ENCODE peak calls at places on chromosome 2, in six cellular contexts. One of them, this sample, is unnamed.
A peak's percentile ranks its signal among the peaks of the same experiment; 100 is the strongest.

GRCh38 chr2:200471324-200471848 is 38.5 kb downstream of the KCTD18 start:
- DNase-seq in left lung: no peak
- DNase-seq in heart right ventricle: no peak
- DNase-seq in sigmoid colon: no peak
- DNase-seq in tibial nerve: no peak
- DNase-seq in right atrium auricular region: no peak
- DNase-seq in this sample: no peak

GRCh38 chr2:160510617-160511016 is 17.0 kb upstream of the RBMS1 start:
- DNase-seq in left lung: no peak
- DNase-seq in heart right ventricle: no peak
- DNase-seq in sigmoid colon: no peak
- DNase-seq in tibial nerve: no peak
- DNase-seq in right atrium auricular region: no peak
- DNase-seq in this sample: no peak

GRCh38 chr2:148122788-148123187 is 101.9 kb downstream of the MBD5 start:
- DNase-seq in left lung: no peak
- DNase-seq in heart right ventricle: no peak
- DNase-seq in sigmoid colon: no peak
- DNase-seq in tibial nerve: no peak
- DNase-seq in right atrium auricular region: no peak
- DNase-seq in this sample: no peak

GRCh38 chr2:41968182-41968578 is 79.6 kb upstream of the PKDCC start:
- DNase-seq in left lung: no peak
- DNase-seq in heart right ventricle: no peak
- DNase-seq in sigmoid colon: no peak
- DNase-seq in tibial nerve: no peak
- DNase-seq in right atrium auricular region: no peak
- DNase-seq in this sample: no peak

GRCh38 chr2:61855178-61855523 is 1.3 kb upstream of the FAM161A start:
- DNase-seq in left lung: no peak
- DNase-seq in heart right ventricle: no peak
- DNase-seq in sigmoid colon: no peak
- DNase-seq in tibial nerve: no peak
- DNase-seq in right atrium auricular region: no peak
- DNase-seq in this sample: no peak

GRCh38 chr2:118737690-118738089 is 109.8 kb downstream of the EN1 start:
- DNase-seq in left lung: no peak
- DNase-seq in heart right ventricle: no peak
- DNase-seq in sigmoid colon: no peak
- DNase-seq in tibial nerve: no peak
- DNase-seq in right atrium auricular region: peak; percentile 5
- DNase-seq in this sample: no peak

GRCh38 chr2:60553496-60553991 is at the start of gene BCL11A:
- DNase-seq in left lung: peak; percentile 84
- DNase-seq in heart right ventricle: peak; percentile 53
- DNase-seq in sigmoid colon: peak; percentile 90
- DNase-seq in tibial nerve: no peak
- DNase-seq in right atrium auricular region: no peak
- DNase-seq in this sample: no peak

GRCh38 chr2:199160081-199160480 is 297.7 kb downstream of the SATB2 start:
- DNase-seq in left lung: no peak
- DNase-seq in heart right ventricle: no peak
- DNase-seq in sigmoid colon: no peak
- DNase-seq in tibial nerve: no peak
- DNase-seq in right atrium auricular region: no peak
- DNase-seq in this sample: no peak

GRCh38 chr2:23285076-23285795 is 99.7 kb upstream of the KLHL29 start:
- DNase-seq in left lung: no peak
- DNase-seq in heart right ventricle: no peak
- DNase-seq in sigmoid colon: no peak
- DNase-seq in tibial nerve: no peak
- DNase-seq in right atrium auricular region: no peak
- DNase-seq in this sample: no peak

GRCh38 chr2:101823849-101824248 is 126.3 kb downstream of the MAP4K4 start:
- DNase-seq in left lung: no peak
- DNase-seq in heart right ventricle: no peak
- DNase-seq in sigmoid colon: no peak
- DNase-seq in tibial nerve: no peak
- DNase-seq in right atrium auricular region: no peak
- DNase-seq in this sample: no peak

GRCh38 chr2:201432038-201432437 is 19.2 kb downstream of the TRAK2 start:
- DNase-seq in left lung: no peak
- DNase-seq in heart right ventricle: no peak
- DNase-seq in sigmoid colon: no peak
- DNase-seq in tibial nerve: no peak
- DNase-seq in right atrium auricular region: no peak
- DNase-seq in this sample: no peak

GRCh38 chr2:132902626-132903025 is 232.6 kb upstream of the LYPD1 start:
- DNase-seq in left lung: no peak
- DNase-seq in heart right ventricle: no peak
- DNase-seq in sigmoid colon: no peak
- DNase-seq in tibial nerve: no peak
- DNase-seq in right atrium auricular region: no peak
- DNase-seq in this sample: no peak

GRCh38 chr2:235021752-235022151 is 69.9 kb downstream of the SH3BP4 start:
- DNase-seq in left lung: no peak
- DNase-seq in heart right ventricle: no peak
- DNase-seq in sigmoid colon: no peak
- DNase-seq in tibial nerve: no peak
- DNase-seq in right atrium auricular region: no peak
- DNase-seq in this sample: no peak

GRCh38 chr2:95728878-95729511 is 137.2 kb downstream of the TRIM43 start:
- DNase-seq in left lung: peak; percentile 54
- DNase-seq in heart right ventricle: peak; percentile 25
- DNase-seq in sigmoid colon: peak; percentile 82
- DNase-seq in tibial nerve: peak; percentile 76
- DNase-seq in right atrium auricular region: peak; percentile 82
- DNase-seq in this sample: peak; percentile 81

GRCh38 chr2:37361416-37361815 is 17.0 kb downstream of the QPCT start:
- DNase-seq in left lung: no peak
- DNase-seq in heart right ventricle: no peak
- DNase-seq in sigmoid colon: no peak
- DNase-seq in tibial nerve: no peak
- DNase-seq in right atrium auricular region: no peak
- DNase-seq in this sample: no peak

GRCh38 chr2:148737742-148738141 is 93.2 kb downstream of the EPC2 start:
- DNase-seq in left lung: no peak
- DNase-seq in heart right ventricle: no peak
- DNase-seq in sigmoid colon: no peak
- DNase-seq in tibial nerve: no peak
- DNase-seq in right atrium auricular region: no peak
- DNase-seq in this sample: no peak

GRCh38 chr2:228535396-228535795 is 353.9 kb upstream of the SPHKAP start:
- DNase-seq in left lung: no peak
- DNase-seq in heart right ventricle: no peak
- DNase-seq in sigmoid colon: no peak
- DNase-seq in tibial nerve: no peak
- DNase-seq in right atrium auricular region: no peak
- DNase-seq in this sample: no peak

GRCh38 chr2:37585982-37586621 is 85.3 kb downstream of the CDC42EP3 start:
- DNase-seq in left lung: peak; percentile 52
- DNase-seq in heart right ventricle: no peak
- DNase-seq in sigmoid colon: peak; percentile 80
- DNase-seq in tibial nerve: peak; percentile 59
- DNase-seq in right atrium auricular region: no peak
- DNase-seq in this sample: peak; percentile 12

GRCh38 chr2:239750929-239751718 is 274.0 kb downstream of the NDUFA10 start:
- DNase-seq in left lung: no peak
- DNase-seq in heart right ventricle: no peak
- DNase-seq in sigmoid colon: no peak
- DNase-seq in tibial nerve: no peak
- DNase-seq in right atrium auricular region: no peak
- DNase-seq in this sample: no peak

GRCh38 chr2:133303150-133303549 is 265.1 kb downstream of the NCKAP5 start:
- DNase-seq in left lung: no peak
- DNase-seq in heart right ventricle: no peak
- DNase-seq in sigmoid colon: no peak
- DNase-seq in tibial nerve: no peak
- DNase-seq in right atrium auricular region: no peak
- DNase-seq in this sample: no peak

GRCh38 chr2:65020943-65021528 is 31.8 kb downstream of the SLC1A4 start:
- DNase-seq in left lung: no peak
- DNase-seq in heart right ventricle: no peak
- DNase-seq in sigmoid colon: no peak
- DNase-seq in tibial nerve: no peak
- DNase-seq in right atrium auricular region: no peak
- DNase-seq in this sample: no peak

GRCh38 chr2:25912851-25913695 is 34.8 kb upstream of the ASXL2 start:
- DNase-seq in left lung: no peak
- DNase-seq in heart right ventricle: no peak
- DNase-seq in sigmoid colon: no peak
- DNase-seq in tibial nerve: no peak
- DNase-seq in right atrium auricular region: no peak
- DNase-seq in this sample: no peak

GRCh38 chr2:28393115-28393836 is 618 bp downstream of the FOSL2 start:
- DNase-seq in left lung: peak; percentile 69
- DNase-seq in heart right ventricle: peak; percentile 76
- DNase-seq in sigmoid colon: peak; percentile 84
- DNase-seq in tibial nerve: no peak
- DNase-seq in right atrium auricular region: no peak
- DNase-seq in this sample: peak; percentile 30

GRCh38 chr2:110931648-110932047 is 189.1 kb upstream of the BCL2L11 start:
- DNase-seq in left lung: no peak
- DNase-seq in heart right ventricle: no peak
- DNase-seq in sigmoid colon: no peak
- DNase-seq in tibial nerve: no peak
- DNase-seq in right atrium auricular region: no peak
- DNase-seq in this sample: no peak

GRCh38 chr2:47402555-47402804 is 476 bp upstream of the MSH2 start:
- DNase-seq in left lung: no peak
- DNase-seq in heart right ventricle: no peak
- DNase-seq in sigmoid colon: no peak
- DNase-seq in tibial nerve: no peak
- DNase-seq in right atrium auricular region: no peak
- DNase-seq in this sample: no peak

GRCh38 chr2:233477548-233478433 is 88.8 kb downstream of the USP40 start:
- DNase-seq in left lung: no peak
- DNase-seq in heart right ventricle: no peak
- DNase-seq in sigmoid colon: no peak
- DNase-seq in tibial nerve: no peak
- DNase-seq in right atrium auricular region: no peak
- DNase-seq in this sample: no peak

GRCh38 chr2:140814141-140814540 is 1316.7 kb downstream of the LRP1B start:
- DNase-seq in left lung: no peak
- DNase-seq in heart right ventricle: no peak
- DNase-seq in sigmoid colon: no peak
- DNase-seq in tibial nerve: no peak
- DNase-seq in right atrium auricular region: no peak
- DNase-seq in this sample: no peak

GRCh38 chr2:230413465-230413864 is 2.5 kb upstream of the SP100 start:
- DNase-seq in left lung: no peak
- DNase-seq in heart right ventricle: no peak
- DNase-seq in sigmoid colon: no peak
- DNase-seq in tibial nerve: no peak
- DNase-seq in right atrium auricular region: no peak
- DNase-seq in this sample: no peak

GRCh38 chr2:128641421-128642095 is 322.9 kb upstream of the HS6ST1 start:
- DNase-seq in left lung: peak; percentile 17
- DNase-seq in heart right ventricle: no peak
- DNase-seq in sigmoid colon: peak; percentile 34
- DNase-seq in tibial nerve: no peak
- DNase-seq in right atrium auricular region: peak; percentile 52
- DNase-seq in this sample: peak; percentile 16

GRCh38 chr2:151632993-151633592 is 101.2 kb downstream of the NEB start:
- DNase-seq in left lung: no peak
- DNase-seq in heart right ventricle: no peak
- DNase-seq in sigmoid colon: no peak
- DNase-seq in tibial nerve: no peak
- DNase-seq in right atrium auricular region: no peak
- DNase-seq in this sample: no peak

DNA sequence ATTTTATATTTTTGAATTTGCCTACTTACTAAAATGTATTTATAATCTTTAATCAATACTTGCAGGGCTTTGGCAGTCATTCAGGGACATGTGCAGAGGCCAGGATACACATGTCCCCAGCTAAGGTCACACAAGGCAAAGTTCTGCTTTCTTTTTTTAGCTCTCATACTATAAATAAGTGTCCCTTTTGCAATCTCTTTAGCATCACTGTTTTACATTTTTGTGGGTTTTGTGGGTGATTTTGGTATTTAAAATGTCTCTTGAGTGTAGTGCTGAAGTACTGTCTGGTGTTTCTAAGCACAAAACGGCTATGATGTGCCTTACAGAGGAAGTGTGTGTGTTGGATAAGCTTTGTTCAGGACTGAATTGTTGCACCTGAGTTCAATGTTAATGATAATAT is 309.0 kb upstream of the GULP1 start:
- DNase-seq in left lung: no peak
- DNase-seq in heart right ventricle: no peak
- DNase-seq in sigmoid colon: no peak
- DNase-seq in tibial nerve: peak; percentile 25
- DNase-seq in right atrium auricular region: no peak
- DNase-seq in this sample: no peak
- H3K4me3 ChIP-seq in left lung: no peak overlapping the region
- H3K4me3 ChIP-seq in heart right ventricle: no peak overlapping the region
- H3K4me3 ChIP-seq in sigmoid colon: no peak overlapping the region
- H3K4me3 ChIP-seq in tibial nerve: no peak overlapping the region
- H3K4me3 ChIP-seq in right atrium auricular region: no peak overlapping the region
- H3K4me3 ChIP-seq in this sample: no peak overlapping the region

GRCh38 chr2:85433511-85434089 is 15.1 kb downstream of the SH2D6 start:
- DNase-seq in left lung: peak; percentile 75
- DNase-seq in heart right ventricle: peak; percentile 82
- DNase-seq in sigmoid colon: peak; percentile 98
- DNase-seq in tibial nerve: peak; percentile 82
- DNase-seq in right atrium auricular region: peak; percentile 87
- DNase-seq in this sample: peak; percentile 88
- TF ChIP-seq CTCF in left lung: no peak
- TF ChIP-seq CTCF in heart right ventricle: no peak
- TF ChIP-seq CTCF in sigmoid colon: no peak
- TF ChIP-seq CTCF in tibial nerve: no peak
- TF ChIP-seq CTCF in right atrium auricular region: no peak
- TF ChIP-seq CTCF in this sample: no peak

DNA sequence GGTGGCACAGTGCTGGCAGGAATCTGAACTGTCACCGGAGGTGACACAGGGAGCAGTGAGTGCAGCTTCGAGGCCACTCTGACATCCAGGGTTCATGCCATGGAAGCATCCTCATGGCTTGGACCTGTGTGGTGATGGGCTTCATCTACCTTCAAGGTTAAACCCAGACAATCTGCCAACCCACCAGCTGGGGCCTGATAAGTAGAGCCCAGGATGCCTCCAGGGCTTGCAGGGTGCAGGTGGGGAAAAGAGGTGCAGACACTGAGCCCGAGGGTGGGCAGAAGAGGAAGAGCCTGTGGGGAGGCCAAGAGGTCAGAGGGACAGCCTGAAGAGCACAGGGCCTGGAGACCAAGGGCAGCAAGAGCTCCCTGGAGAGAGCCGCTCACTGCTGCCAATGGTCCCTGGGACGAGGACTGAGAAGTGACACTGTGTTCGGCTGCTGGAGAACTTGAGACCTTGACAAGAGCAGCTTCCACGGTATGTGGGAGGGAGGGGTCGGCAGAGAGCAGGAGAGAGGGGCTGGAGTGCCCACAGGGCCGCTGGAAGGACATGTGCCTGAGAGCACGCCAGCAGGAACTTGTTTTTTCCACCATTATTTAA is 8.1 kb upstream of the HES6 start:
- DNase-seq in left lung: no peak
- DNase-seq in heart right ventricle: peak; percentile 8
- DNase-seq in sigmoid colon: peak; percentile 43
- DNase-seq in tibial nerve: no peak
- DNase-seq in right atrium auricular region: no peak
- DNase-seq in this sample: no peak
- H3K27ac ChIP-seq in left lung: no peak overlapping the region
- H3K27ac ChIP-seq in heart right ventricle: no peak overlapping the region
- H3K27ac ChIP-seq in sigmoid colon: no peak overlapping the region
- H3K27ac ChIP-seq in tibial nerve: no peak overlapping the region
- H3K27ac ChIP-seq in right atrium auricular region: peak overlapping the region; percentile 3
- H3K27ac ChIP-seq in this sample: no peak overlapping the region

GRCh38 chr2:231530099-231531085 is at the start of gene NMUR1:
- DNase-seq in left lung: no peak
- DNase-seq in heart right ventricle: peak; percentile 74
- DNase-seq in sigmoid colon: peak; percentile 76
- DNase-seq in tibial nerve: peak; percentile 38
- DNase-seq in right atrium auricular region: no peak
- DNase-seq in this sample: no peak
- H3K4me3 ChIP-seq in left lung: peak within 1 kb of the TSS; percentile 27
- H3K4me3 ChIP-seq in heart right ventricle: peak within 1 kb of the TSS; percentile 30
- H3K4me3 ChIP-seq in sigmoid colon: peak within 1 kb of the TSS; percentile 24
- H3K4me3 ChIP-seq in tibial nerve: no peak within 1 kb of the TSS
- H3K4me3 ChIP-seq in right atrium auricular region: peak within 1 kb of the TSS; percentile 50
- H3K4me3 ChIP-seq in this sample: peak within 1 kb of the TSS; percentile 29